ENCODE peak calls at places on chromosomes 5 and 9, in six cellular contexts. V is right cardiac atrium; B is activated naive CD4-positive, alpha-beta T cell; I is AG08396; U is progenitor cell of endocrine pancreas; G is sigmoid colon. Q is an unnamed sample.

GRCh38 chr5:6714221-6715041 is 1.2 kb downstream of the TENT4A start:
- DNase-seq in B (peak; percentile 26), G (no peak), U (no peak), I (peak; percentile 57), V (peak; percentile 70), Q (peak; percentile 90)

GRCh38 chr5:97986069-97986468 is 787.4 kb upstream of the RGMB start:
- DNase-seq in U (no peak), V (no peak), I (peak; percentile 9), B (no peak), G (no peak), Q (peak; percentile 78)

GRCh38 chr9:126533911-126534300 is 79.8 kb upstream of the LMX1B start:
- DNase-seq in V (no peak), U (no peak), B (no peak), G (no peak), I (no peak), Q (no peak)

GRCh38 chr9:109653470-109653869 is 126.5 kb upstream of the PALM2AKAP2 start:
- DNase-seq in B (no peak), I (no peak), V (no peak), G (no peak), U (no peak), Q (no peak)

GRCh38 chr5:60338846-60339245 is 361.1 kb downstream of the DEPDC1B start:
- DNase-seq in V (no peak), G (no peak), U (no peak), B (no peak), I (no peak), Q (no peak)

GRCh38 chr9:14075218-14075617 is 238.7 kb downstream of the NFIB start:
- DNase-seq in V (no peak), U (no peak), B (no peak), I (no peak), G (no peak), Q (no peak)

GRCh38 chr5:151647320-151647861 is 39.3 kb downstream of the SPARC start:
- DNase-seq in V (no peak), B (no peak), G (no peak), I (no peak), U (no peak), Q (no peak)

GRCh38 chr5:67515762-67516161 is 319.2 kb upstream of the CD180 start:
- DNase-seq in I (no peak), U (no peak), V (no peak), B (no peak), G (no peak), Q (no peak)

GRCh38 chr9:136853596-136854112 is 1.5 kb downstream of the MAMDC4 start:
- DNase-seq in U (no peak), G (peak; percentile 61), V (peak; percentile 60), B (no peak), I (no peak), Q (peak; percentile 85)

GRCh38 chr5:97545856-97546570 is 363.0 kb upstream of the RIOK2 start:
- DNase-seq in U (no peak), I (no peak), B (no peak), V (no peak), G (no peak), Q (peak; percentile 87)

GRCh38 chr9:660227-660626 is 181.3 kb upstream of the DMRT1 start:
- DNase-seq in U (no peak), B (no peak), I (no peak), G (no peak), V (no peak), Q (no peak)

GRCh38 chr5:127865273-127865672 is 162.1 kb downstream of the CCDC192 start:
- DNase-seq in V (no peak), I (no peak), U (no peak), B (no peak), G (no peak), Q (no peak)

GRCh38 chr5:17217421-17218352 is at the start of gene BASP1:
- DNase-seq in I (peak; percentile 92), V (peak; percentile 91), U (peak; percentile 63), B (peak; percentile 39), G (peak; percentile 80), Q (peak; percentile 92)

GRCh38 chr9:18429065-18429464 is 44.9 kb upstream of the ADAMTSL1 start:
- DNase-seq in U (no peak), B (no peak), G (no peak), V (no peak), I (no peak), Q (no peak)

GRCh38 chr9:86407022-86407421 is 52.8 kb upstream of the TUT7 start:
- DNase-seq in G (no peak), B (no peak), U (no peak), V (no peak), I (peak; percentile 22), Q (no peak)

GRCh38 chr9:137029058-137029922 is 1.3 kb upstream of the ABCA2 start:
- DNase-seq in V (peak; percentile 93), B (peak; percentile 63), U (peak; percentile 88), G (peak; percentile 84), I (peak; percentile 84), Q (peak; percentile 99)

Q was measured in osteoblast.